ENCODE peak calls at places on chromosomes 1 and 21, in four cellular contexts. One of them, this sample, is unnamed.

GRCh38 chr1:30083800-30084464 is 639.5 kb downstream of the MATN1 start:
- DNase-seq in H9: no peak
- DNase-seq in IMR-90: peak
- DNase-seq in H1: no peak
- DNase-seq in this sample: peak

GRCh38 chr1:117416546-117417117 is 49.4 kb downstream of the MAN1A2 start:
- DNase-seq in H9: peak
- DNase-seq in IMR-90: no peak
- DNase-seq in H1: no peak
- DNase-seq in this sample: peak

GRCh38 chr1:68093737-68094136 is 43.3 kb upstream of the DIRAS3 start:
- DNase-seq in H9: no peak
- DNase-seq in IMR-90: no peak
- DNase-seq in H1: no peak
- DNase-seq in this sample: no peak

GRCh38 chr1:172321429-172321828 is 99.1 kb upstream of the C1orf105 start:
- DNase-seq in H9: no peak
- DNase-seq in IMR-90: peak
- DNase-seq in H1: no peak
- DNase-seq in this sample: no peak

GRCh38 chr1:31418626-31419025 is 5.6 kb downstream of the SERINC2 start:
- DNase-seq in H9: no peak
- DNase-seq in IMR-90: no peak
- DNase-seq in H1: no peak
- DNase-seq in this sample: no peak

GRCh38 chr1:90720137-90720636 is 3.1 kb upstream of the BARHL2 start:
- DNase-seq in H9: no peak
- DNase-seq in IMR-90: no peak
- DNase-seq in H1: no peak
- DNase-seq in this sample: no peak

GRCh38 chr1:245715291-245715701 is 560.5 kb downstream of the KIF26B start:
- DNase-seq in H9: no peak
- DNase-seq in IMR-90: peak
- DNase-seq in H1: no peak
- DNase-seq in this sample: no peak

GRCh38 chr1:202056644-202057334 is 46.4 kb downstream of the ELF3 start:
- DNase-seq in H9: no peak
- DNase-seq in IMR-90: no peak
- DNase-seq in H1: no peak
- DNase-seq in this sample: no peak

GRCh38 chr1:25657786-25658760 is 41.5 kb downstream of the MAN1C1 start:
- DNase-seq in H9: peak
- DNase-seq in IMR-90: no peak
- DNase-seq in H1: no peak
- DNase-seq in this sample: no peak

GRCh38 chr1:114328505-114328904 is 174.8 kb upstream of the SYT6 start:
- DNase-seq in H9: no peak
- DNase-seq in IMR-90: no peak
- DNase-seq in H1: no peak
- DNase-seq in this sample: no peak

GRCh38 chr1:84584126-84584525 is 9.9 kb upstream of the CTBS start:
- DNase-seq in H9: no peak
- DNase-seq in IMR-90: no peak
- DNase-seq in H1: no peak
- DNase-seq in this sample: no peak

GRCh38 chr1:180235077-180235501 is 5.0 kb downstream of the LHX4 start:
- DNase-seq in H9: peak
- DNase-seq in IMR-90: no peak
- DNase-seq in H1: no peak
- DNase-seq in this sample: peak

DNA sequence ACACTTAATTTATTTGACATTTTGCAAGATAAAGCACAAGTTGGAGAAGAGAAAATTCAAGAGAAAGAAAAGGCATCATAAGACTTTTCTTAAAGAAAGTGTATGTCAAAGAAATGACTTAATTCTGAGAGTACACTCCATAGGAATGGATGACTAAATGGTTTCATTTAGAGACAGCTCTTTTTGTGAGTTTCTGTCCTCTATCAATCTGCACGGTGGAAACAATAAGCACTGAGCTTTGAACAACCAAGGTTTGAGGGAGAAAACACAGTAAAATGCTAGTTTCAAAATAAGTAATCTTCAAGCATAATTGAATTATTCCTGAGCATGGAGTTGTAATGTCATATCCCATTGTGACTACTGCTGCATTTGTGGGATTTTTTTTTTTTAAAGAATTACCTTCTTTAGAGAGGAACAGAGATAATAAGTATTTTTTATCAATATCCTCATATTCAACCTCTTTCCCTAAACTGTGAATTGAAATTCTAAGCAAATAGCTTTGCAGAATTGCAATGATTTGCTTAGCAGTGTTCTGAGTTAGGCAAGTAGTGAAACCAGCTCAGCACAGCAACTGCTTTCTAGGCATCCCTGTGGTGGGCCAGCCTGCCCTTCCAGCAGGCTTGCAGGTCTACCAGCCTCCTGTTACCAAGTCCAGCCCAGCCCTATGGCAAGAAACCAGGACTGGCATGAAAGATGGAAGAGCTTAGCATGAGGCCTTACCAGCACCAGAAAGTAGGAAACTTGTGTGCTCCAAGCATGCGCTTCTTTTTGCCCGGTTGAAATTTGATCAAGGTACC is 38.2 kb downstream of the KCNJ6 start:
- DNase-seq in H9: no peak
- DNase-seq in IMR-90: no peak
- DNase-seq in H1: no peak
- DNase-seq in this sample: no peak
- H4K5ac ChIP-seq in H9: no peak
- H4K5ac ChIP-seq in IMR-90: no peak
- H4K5ac ChIP-seq in H1: no peak
- H4K5ac ChIP-seq in this sample: no peak

GRCh38 chr1:203296456-203297073 is 8.8 kb upstream of the BTG2 start:
- DNase-seq in H9: no peak
- DNase-seq in IMR-90: no peak
- DNase-seq in H1: no peak
- DNase-seq in this sample: no peak
- H2BK15ac ChIP-seq in H9: no peak
- H2BK15ac ChIP-seq in IMR-90: no peak
- H2BK15ac ChIP-seq in H1: no peak
- H2BK15ac ChIP-seq in this sample: no peak

GRCh38 chr21:32749662-32750061 is 21.8 kb upstream of the SYNJ1 start:
- DNase-seq in H9: no peak
- DNase-seq in IMR-90: no peak
- DNase-seq in H1: no peak
- DNase-seq in this sample: no peak
- H4K5ac ChIP-seq in H9: no peak
- H4K5ac ChIP-seq in IMR-90: no peak
- H4K5ac ChIP-seq in H1: no peak
- H4K5ac ChIP-seq in this sample: no peak

GRCh38 chr1:155127672-155128468 is at the start of gene EFNA1:
- DNase-seq in H9: peak
- DNase-seq in IMR-90: no peak
- DNase-seq in H1: no peak
- DNase-seq in this sample: peak
- H2BK15ac ChIP-seq in H9: no peak
- H2BK15ac ChIP-seq in IMR-90: no peak
- H2BK15ac ChIP-seq in H1: peak
- H2BK15ac ChIP-seq in this sample: no peak

GRCh38 chr1:199272690-199273089 is 633.9 kb downstream of the PTPRC start:
- DNase-seq in H9: peak
- DNase-seq in IMR-90: peak
- DNase-seq in H1: peak
- DNase-seq in this sample: peak

GRCh38 chr1:199269241-199269640 is 630.4 kb downstream of the PTPRC start:
- DNase-seq in H9: no peak
- DNase-seq in IMR-90: peak
- DNase-seq in H1: no peak
- DNase-seq in this sample: no peak

GRCh38 chr1:199279107-199279506 is 640.3 kb downstream of the PTPRC start:
- DNase-seq in H9: no peak
- DNase-seq in IMR-90: no peak
- DNase-seq in H1: no peak
- DNase-seq in this sample: no peak

GRCh38 chr1:199272107-199272506 is 633.3 kb downstream of the PTPRC start:
- DNase-seq in H9: no peak
- DNase-seq in IMR-90: peak
- DNase-seq in H1: no peak
- DNase-seq in this sample: no peak

GRCh38 chr1:199273837-199274379 is 635.1 kb downstream of the PTPRC start:
- DNase-seq in H9: peak
- DNase-seq in IMR-90: peak
- DNase-seq in H1: no peak
- DNase-seq in this sample: peak
- H4K5ac ChIP-seq in H9: no peak
- H4K5ac ChIP-seq in IMR-90: no peak
- H4K5ac ChIP-seq in H1: no peak
- H4K5ac ChIP-seq in this sample: no peak

DNA sequence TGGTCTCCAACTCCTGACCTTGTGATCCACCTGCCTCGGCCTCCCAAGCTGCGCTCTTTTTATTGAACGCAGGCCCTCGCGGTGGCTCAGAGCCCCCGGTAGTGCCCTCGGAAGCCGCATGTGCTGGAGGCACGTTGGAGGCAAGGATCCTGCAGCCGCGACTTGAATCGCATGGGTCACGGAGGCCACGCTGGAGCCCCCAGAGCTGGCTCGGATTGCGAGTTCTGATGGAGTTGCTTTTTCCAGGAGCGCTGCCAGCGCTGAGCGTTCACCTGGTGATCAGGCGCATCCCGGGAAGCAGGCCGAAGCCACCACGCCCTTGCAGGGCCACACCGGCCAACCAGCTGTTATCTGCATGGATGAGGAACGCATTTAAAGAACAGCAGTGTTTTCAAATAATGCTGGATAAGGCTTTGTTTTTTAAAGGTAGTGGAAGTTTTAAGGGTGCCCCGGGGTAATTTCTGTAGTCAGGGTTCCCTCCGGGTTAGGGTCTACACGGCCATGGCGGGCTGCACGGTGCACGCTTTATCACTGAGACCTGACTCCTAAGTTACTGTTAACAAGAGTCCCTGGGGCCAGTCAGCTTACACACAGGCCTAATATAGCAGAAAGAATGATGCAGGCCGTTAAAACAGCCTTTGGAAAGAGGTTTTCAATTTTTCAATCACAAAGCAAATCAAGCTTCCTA is 6.2 kb downstream of the S100B start:
- DNase-seq in H9: no peak
- DNase-seq in IMR-90: no peak
- DNase-seq in H1: no peak
- DNase-seq in this sample: no peak
- H2BK15ac ChIP-seq in H9: no peak
- H2BK15ac ChIP-seq in IMR-90: no peak
- H2BK15ac ChIP-seq in H1: no peak
- H2BK15ac ChIP-seq in this sample: no peak

This sample was measured in mesendoderm.